ENCODE peak calls at places on chromosomes 2 and 18, in five cellular contexts. Q is GM23248, W is H9, P is IMR-90, M is GM12878. K is an unnamed sample. For H3K4me1, the result is how much of the 10 kb centered on the place peaks cover.

GRCh38 chr2:232528746-232529445 is 2.9 kb downstream of the CHRND start:
- DNase-seq in W (no peak), P (no peak), Q (peak), M (no peak), K (no peak)

GRCh38 chr2:96353606-96354095 is 18.1 kb downstream of the NCAPH start:
- DNase-seq in Q (peak), W (no peak), M (no peak), P (no peak), K (peak)

GRCh38 chr2:86029873-86030272 is 75.8 kb downstream of the POLR1A start:
- DNase-seq in P (no peak), M (no peak), Q (no peak), W (no peak), K (no peak)

GRCh38 chr2:3759766-3760165 is 56.4 kb downstream of the DCDC2C start:
- DNase-seq in M (no peak), P (peak), W (no peak), Q (no peak), K (no peak)

GRCh38 chr2:231929961-231930600 is 3.9 kb upstream of the NPPC start:
- DNase-seq in M (no peak), P (peak), W (peak), Q (no peak), K (no peak)

GRCh38 chr18:2998644-2999043 is 14.3 kb downstream of the LPIN2 start:
- DNase-seq in Q (no peak), M (no peak), W (no peak), P (no peak), K (no peak)

GRCh38 chr2:199468561-199469513 is 11.1 kb upstream of the SATB2 start:
- DNase-seq in P (no peak), Q (no peak), W (peak), M (no peak), K (peak)

GRCh38 chr2:241638940-241639339 is 1.4 kb downstream of the ATG4B start:
- DNase-seq in W (no peak), Q (no peak), M (no peak), P (no peak), K (no peak)

GRCh38 chr18:3814840-3815239 is 364.9 kb downstream of the TGIF1 start:
- DNase-seq in P (peak), W (no peak), Q (peak), M (no peak), K (peak)

GRCh38 chr2:64135421-64135820 is 8.8 kb downstream of the PELI1 start:
- DNase-seq in P (no peak), M (no peak), Q (peak), W (no peak), K (no peak)

GRCh38 chr2:53751728-53752127 is 15.9 kb upstream of the CHAC2 start:
- DNase-seq in W (no peak), P (peak), Q (peak), M (no peak), K (no peak)

GRCh38 chr18:56388571-56388970 is 249.8 kb downstream of the TXNL1 start:
- DNase-seq in P (no peak), Q (no peak), W (no peak), M (no peak), K (no peak)

GRCh38 chr2:12856934-12857660 is 140.4 kb downstream of the TRIB2 start:
- DNase-seq in M (no peak), W (no peak), Q (peak), P (peak), K (peak)

GRCh38 chr2:119487434-119488244 is 36.6 kb downstream of the SCTR start:
- DNase-seq in W (no peak), M (peak), P (no peak), Q (no peak), K (no peak)

GRCh38 chr2:200423552-200423951 is 86.3 kb downstream of the KCTD18 start:
- DNase-seq in P (no peak), W (no peak), Q (no peak), M (no peak), K (no peak)

GRCh38 chr2:96530474-96531357 is 5.8 kb upstream of the ARID5A start:
- DNase-seq in P (no peak), Q (no peak), W (no peak), M (no peak), K (no peak)

GRCh38 chr18:58049000-58049688 is 5.1 kb downstream of the NEDD4L start:
- DNase-seq in W (no peak), Q (no peak), P (no peak), M (no peak), K (no peak)

GRCh38 chr2:191180712-191181111 is 29.9 kb upstream of the STAT4 start:
- DNase-seq in W (no peak), P (peak), M (no peak), Q (peak), K (peak)

GRCh38 chr2:189517847-189518535 is 62.6 kb downstream of the SLC40A1 start:
- DNase-seq in P (peak), Q (no peak), M (no peak), W (no peak), K (peak)

GRCh38 chr2:54336136-54336976 is 80.3 kb upstream of the TSPYL6 start:
- DNase-seq in W (no peak), Q (peak), M (no peak), P (peak), K (peak)

GRCh38 chr2:46803911-46804670 is 111.5 kb downstream of the MCFD2 start:
- DNase-seq in P (peak), M (no peak), Q (peak), W (no peak), K (peak)
- H3K4me1 ChIP-seq in P (under half), M (under half), Q (half or more), W (under half), K (half or more)

DNA sequence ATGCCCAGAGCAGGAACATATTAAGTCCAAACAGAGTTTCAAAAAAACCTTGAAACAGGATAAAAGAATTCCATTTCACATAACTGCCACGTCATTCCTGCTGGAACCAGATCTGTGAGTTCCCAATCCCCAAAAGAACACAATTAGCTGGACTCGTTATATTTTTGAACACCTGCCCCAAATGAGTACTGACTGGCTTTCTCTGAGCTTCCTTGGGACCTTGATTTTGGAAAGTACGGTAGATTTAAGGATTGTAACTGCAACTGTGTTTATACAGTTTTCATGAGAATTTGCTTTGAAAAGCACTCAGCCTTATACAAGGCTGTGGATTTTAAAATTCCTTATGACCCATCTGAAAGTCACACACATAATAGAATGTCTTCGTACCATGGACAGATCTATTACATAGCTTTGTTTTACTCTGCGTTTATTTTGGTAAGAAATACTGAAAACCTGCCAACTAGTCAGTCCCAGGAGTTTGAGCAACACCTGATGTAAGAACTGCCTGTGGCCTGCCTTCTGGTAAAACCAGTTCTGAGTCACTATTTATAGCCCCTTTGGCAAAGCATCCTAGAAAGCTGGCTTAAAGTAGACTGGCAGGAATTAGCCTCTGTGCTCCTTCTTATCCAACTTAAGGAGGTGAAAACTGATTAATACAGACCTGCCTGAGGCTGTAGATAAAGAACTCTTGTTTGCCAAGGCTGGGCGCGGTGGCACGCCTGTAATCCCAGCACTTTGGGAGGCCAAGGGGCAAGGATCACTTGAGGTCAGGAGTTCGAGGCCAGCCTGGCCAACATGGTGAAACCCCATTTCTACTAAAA is 48.1 kb downstream of the MERTK start:
- DNase-seq in P (peak), W (no peak), M (no peak), Q (peak), K (peak)
- H3K9ac ChIP-seq in P (no peak), W (no peak), M (no peak), Q (no peak), K (no peak)

DNA sequence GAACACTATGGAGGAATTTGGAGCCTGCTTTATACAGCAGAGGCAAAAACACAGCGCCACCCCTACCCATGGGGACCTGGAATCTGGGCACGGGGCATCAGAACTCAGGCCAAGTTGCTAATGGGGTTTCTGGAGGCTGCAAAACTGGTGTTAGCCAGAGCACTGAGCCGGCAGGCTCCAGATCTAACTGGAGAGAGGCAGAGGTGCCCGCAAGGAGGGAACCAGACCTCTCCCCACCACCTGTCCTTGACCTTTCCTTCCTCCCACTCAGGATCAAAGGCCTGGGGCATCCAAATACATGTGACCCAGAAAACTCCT is 126.6 kb downstream of the TNS1 start:
- DNase-seq in W (no peak), M (no peak), P (no peak), Q (no peak), K (no peak)
- H3K4me1 ChIP-seq in W (under half), M (under half), P (under half), Q (under half), K (under half)

DNA sequence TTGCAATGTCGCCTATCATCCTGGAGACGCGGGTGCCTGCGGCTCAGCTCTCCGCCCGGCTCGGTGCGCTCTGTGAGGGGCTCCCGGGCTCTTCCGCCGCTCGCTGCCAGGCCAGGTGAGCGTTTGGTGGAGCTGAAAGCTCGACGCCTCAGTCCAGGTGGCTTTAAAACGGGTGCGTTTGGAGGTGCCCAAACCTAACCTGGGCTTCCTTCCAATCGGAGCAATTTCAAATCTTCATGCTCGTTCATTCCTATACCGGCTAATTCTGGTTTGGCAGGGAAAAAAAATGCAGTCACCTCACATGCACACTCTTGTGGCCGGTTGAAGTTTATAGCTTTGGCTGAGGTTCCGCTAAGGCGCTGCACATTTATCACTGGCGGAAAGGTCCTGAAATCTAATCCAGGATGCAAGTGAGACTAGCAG is at the start of gene SLC16A14:
- DNase-seq in M (peak), Q (peak), W (peak), P (peak), K (peak)
- H3K9ac ChIP-seq in M (peak), Q (peak), W (peak), P (peak), K (peak)

GRCh38 chr2:99260184-99260583 is 4.7 kb upstream of the LYG2 start:
- DNase-seq in M (no peak), W (no peak), Q (no peak), P (no peak), K (no peak)
- H3K4me1 ChIP-seq in M (under half), W (under half), Q (under half), P (under half), K (under half)

GRCh38 chr2:181457741-181458425 is 697 bp downstream of the ITGA4 start:
- DNase-seq in Q (peak), P (peak), M (no peak), W (peak), K (peak)
- H3K9ac ChIP-seq in Q (peak), P (peak), M (peak), W (no peak), K (peak)

DNA sequence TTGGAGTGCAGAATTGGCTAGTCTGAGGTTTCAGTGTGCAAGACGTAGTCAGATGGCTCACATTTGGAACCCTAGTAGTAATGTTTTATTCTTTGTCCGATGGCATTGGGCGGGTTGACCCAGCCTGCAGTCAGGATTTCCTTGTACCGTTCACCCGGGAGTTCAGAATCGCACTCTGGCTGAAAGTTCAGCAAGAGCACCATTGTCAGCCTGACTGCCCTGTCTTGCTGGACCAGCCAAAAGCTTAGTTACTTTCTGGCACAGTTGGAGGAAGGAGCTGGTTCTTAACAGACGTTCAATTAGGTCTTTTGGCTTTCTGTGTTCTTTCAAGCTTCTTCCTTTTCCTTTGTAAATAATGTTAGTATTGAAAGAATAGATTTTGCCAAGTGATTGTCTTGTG is 18.6 kb downstream of the RMC1 start:
- DNase-seq in M (no peak), W (no peak), P (no peak), Q (no peak), K (no peak)
- H3K4me1 ChIP-seq in M (under half), W (under half), P (under half), Q (under half), K (under half)

DNA sequence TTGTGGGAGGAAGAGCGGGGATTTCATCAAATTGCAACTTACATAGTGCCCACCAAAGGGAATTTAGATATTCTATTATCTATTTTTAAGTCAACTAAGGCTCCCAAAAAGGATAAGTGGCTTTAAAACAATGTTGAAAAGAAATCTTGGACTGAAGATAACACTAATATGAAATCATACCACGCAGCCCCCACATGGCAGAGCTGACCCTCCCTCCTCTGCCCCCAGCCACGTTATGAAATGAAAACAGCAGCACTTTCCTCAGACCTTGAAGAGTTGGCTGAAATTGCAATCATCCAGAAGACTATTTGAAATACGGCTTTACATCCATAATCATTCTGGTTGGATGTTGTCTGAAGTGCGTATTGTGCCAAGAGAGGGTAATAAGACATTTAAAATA is 42.8 kb downstream of the MEX3C start:
- DNase-seq in Q (no peak), M (no peak), P (no peak), W (no peak), K (no peak)
- H3K9ac ChIP-seq in Q (no peak), M (no peak), P (no peak), W (no peak), K (no peak)

GRCh38 chr18:12883684-12884520 is at the start of gene PTPN2:
- DNase-seq in W (peak), Q (peak), P (peak), M (peak), K (peak)

GRCh38 chr18:12882416-12882815 is 1.6 kb downstream of the PTPN2 start:
- DNase-seq in M (no peak), W (no peak), Q (peak), P (peak), K (peak)

GRCh38 chr18:12879840-12880531 is 4.1 kb downstream of the PTPN2 start:
- DNase-seq in M (no peak), Q (no peak), P (no peak), W (no peak), K (no peak)

GRCh38 chr18:12883003-12883683 is 894 bp downstream of the PTPN2 start:
- DNase-seq in W (no peak), M (no peak), Q (peak), P (no peak), K (peak)

GRCh38 chr18:12880532-12880892 is 3.5 kb downstream of the PTPN2 start:
- DNase-seq in P (no peak), W (no peak), M (no peak), Q (no peak), K (no peak)
- H3K4me1 ChIP-seq in P (under half), W (under half), M (under half), Q (under half), K (under half)